ENCODE peak calls at places on chromosomes 4 and X, in four cellular contexts. One of them, this sample, is unnamed.

GRCh38 chrX:46587158-46587557 is 13.6 kb downstream of the CHST7 start:
- DNase-seq in upper lobe of right lung: no peak
- DNase-seq in fibroblast of pulmonary artery: peak
- DNase-seq in fibroblast of villous mesenchyme: peak
- DNase-seq in this sample: no peak

GRCh38 chrX:153924149-153924861 is 1.8 kb downstream of the ARHGAP4 start:
- DNase-seq in fibroblast of villous mesenchyme: peak
- DNase-seq in upper lobe of right lung: no peak
- DNase-seq in fibroblast of pulmonary artery: peak
- DNase-seq in this sample: no peak

GRCh38 chr4:4330794-4331193 is 40.7 kb downstream of the ZBTB49 start:
- DNase-seq in fibroblast of pulmonary artery: no peak
- DNase-seq in fibroblast of villous mesenchyme: no peak
- DNase-seq in upper lobe of right lung: peak
- DNase-seq in this sample: peak

GRCh38 chr4:2044542-2045517 is 14.3 kb upstream of the NAT8L start:
- DNase-seq in fibroblast of pulmonary artery: no peak
- DNase-seq in upper lobe of right lung: peak
- DNase-seq in fibroblast of villous mesenchyme: no peak
- DNase-seq in this sample: no peak

GRCh38 chr4:163166041-163166579 is 580 bp downstream of the NAF1 start:
- DNase-seq in upper lobe of right lung: peak
- DNase-seq in fibroblast of villous mesenchyme: peak
- DNase-seq in fibroblast of pulmonary artery: peak
- DNase-seq in this sample: peak

GRCh38 chr4:76733380-76733779 is 164.6 kb downstream of the SOWAHB start:
- DNase-seq in upper lobe of right lung: no peak
- DNase-seq in fibroblast of pulmonary artery: no peak
- DNase-seq in fibroblast of villous mesenchyme: no peak
- DNase-seq in this sample: no peak

GRCh38 chrX:82711432-82711831 is 796.7 kb upstream of the POU3F4 start:
- DNase-seq in upper lobe of right lung: no peak
- DNase-seq in fibroblast of pulmonary artery: no peak
- DNase-seq in fibroblast of villous mesenchyme: no peak
- DNase-seq in this sample: no peak

GRCh38 chr4:186104114-186104894 is at the start of gene FAM149A:
- DNase-seq in fibroblast of villous mesenchyme: no peak
- DNase-seq in upper lobe of right lung: peak
- DNase-seq in fibroblast of pulmonary artery: no peak
- DNase-seq in this sample: no peak

GRCh38 chr4:54566608-54567007 is 91.1 kb upstream of the KIT start:
- DNase-seq in fibroblast of villous mesenchyme: no peak
- DNase-seq in upper lobe of right lung: no peak
- DNase-seq in fibroblast of pulmonary artery: no peak
- DNase-seq in this sample: no peak

GRCh38 chrX:115958687-115959359 is 211.7 kb upstream of the AGTR2 start:
- DNase-seq in fibroblast of villous mesenchyme: no peak
- DNase-seq in fibroblast of pulmonary artery: no peak
- DNase-seq in upper lobe of right lung: no peak
- DNase-seq in this sample: no peak

GRCh38 chr4:76690091-76690905 is 207.6 kb downstream of the SOWAHB start:
- DNase-seq in fibroblast of pulmonary artery: no peak
- DNase-seq in upper lobe of right lung: no peak
- DNase-seq in fibroblast of villous mesenchyme: peak
- DNase-seq in this sample: no peak

GRCh38 chr4:62644372-62644771 is 1444.2 kb downstream of the ADGRL3 start:
- DNase-seq in upper lobe of right lung: no peak
- DNase-seq in fibroblast of villous mesenchyme: no peak
- DNase-seq in fibroblast of pulmonary artery: peak
- DNase-seq in this sample: no peak

GRCh38 chr4:56550642-56551041 is 45.1 kb downstream of the ARL9 start:
- DNase-seq in fibroblast of villous mesenchyme: no peak
- DNase-seq in fibroblast of pulmonary artery: no peak
- DNase-seq in upper lobe of right lung: no peak
- DNase-seq in this sample: no peak

GRCh38 chr4:184792334-184792733 is 33.4 kb downstream of the ACSL1 start:
- DNase-seq in fibroblast of villous mesenchyme: peak
- DNase-seq in upper lobe of right lung: no peak
- DNase-seq in fibroblast of pulmonary artery: no peak
- DNase-seq in this sample: no peak

GRCh38 chr4:119672938-119673337 is 44.3 kb upstream of the PDE5A start:
- DNase-seq in fibroblast of pulmonary artery: no peak
- DNase-seq in fibroblast of villous mesenchyme: no peak
- DNase-seq in upper lobe of right lung: no peak
- DNase-seq in this sample: no peak

GRCh38 chr4:87896020-87896621 is 63.4 kb downstream of the MEPE start:
- DNase-seq in upper lobe of right lung: no peak
- DNase-seq in fibroblast of pulmonary artery: peak
- DNase-seq in fibroblast of villous mesenchyme: peak
- DNase-seq in this sample: no peak

GRCh38 chr4:183185018-183185417 is 86.0 kb downstream of the WWC2 start:
- DNase-seq in fibroblast of pulmonary artery: no peak
- DNase-seq in upper lobe of right lung: no peak
- DNase-seq in fibroblast of villous mesenchyme: peak
- DNase-seq in this sample: no peak

GRCh38 chr4:55768291-55768690 is 51.3 kb upstream of the EXOC1L start:
- DNase-seq in upper lobe of right lung: no peak
- DNase-seq in fibroblast of pulmonary artery: peak
- DNase-seq in fibroblast of villous mesenchyme: peak
- DNase-seq in this sample: no peak

GRCh38 chr4:83381173-83381572 is 46.5 kb upstream of the HPSE start:
- DNase-seq in fibroblast of pulmonary artery: no peak
- DNase-seq in upper lobe of right lung: no peak
- DNase-seq in fibroblast of villous mesenchyme: no peak
- DNase-seq in this sample: no peak

GRCh38 chrX:155056877-155057792 is 13.8 kb downstream of the CMC4 start:
- DNase-seq in fibroblast of villous mesenchyme: peak
- DNase-seq in fibroblast of pulmonary artery: peak
- DNase-seq in upper lobe of right lung: peak
- DNase-seq in this sample: no peak

GRCh38 chrX:16712116-16712824 is at the start of gene CTPS2:
- DNase-seq in upper lobe of right lung: peak
- DNase-seq in fibroblast of villous mesenchyme: peak
- DNase-seq in fibroblast of pulmonary artery: peak
- DNase-seq in this sample: no peak

GRCh38 chrX:108511721-108512120 is 72.1 kb downstream of the COL4A5 start:
- DNase-seq in fibroblast of pulmonary artery: peak
- DNase-seq in upper lobe of right lung: no peak
- DNase-seq in fibroblast of villous mesenchyme: peak
- DNase-seq in this sample: no peak

GRCh38 chr4:5863461-5864113 is 29.3 kb downstream of the CRMP1 start:
- DNase-seq in upper lobe of right lung: no peak
- DNase-seq in fibroblast of villous mesenchyme: peak
- DNase-seq in fibroblast of pulmonary artery: peak
- DNase-seq in this sample: no peak

GRCh38 chr4:169151671-169152070 is 119.1 kb downstream of the SH3RF1 start:
- DNase-seq in upper lobe of right lung: no peak
- DNase-seq in fibroblast of villous mesenchyme: peak
- DNase-seq in fibroblast of pulmonary artery: peak
- DNase-seq in this sample: no peak

GRCh38 chr4:20838476-20838875 is 138.2 kb downstream of the PACRGL start:
- DNase-seq in fibroblast of villous mesenchyme: no peak
- DNase-seq in fibroblast of pulmonary artery: no peak
- DNase-seq in upper lobe of right lung: no peak
- DNase-seq in this sample: no peak

GRCh38 chrX:71953391-71953790 is 42.7 kb downstream of the NHSL2 start:
- DNase-seq in fibroblast of villous mesenchyme: no peak
- DNase-seq in upper lobe of right lung: no peak
- DNase-seq in fibroblast of pulmonary artery: no peak
- DNase-seq in this sample: no peak

GRCh38 chrX:133415276-133416105 is at the start of gene GPC4:
- DNase-seq in fibroblast of pulmonary artery: peak
- DNase-seq in upper lobe of right lung: peak
- DNase-seq in fibroblast of villous mesenchyme: no peak
- DNase-seq in this sample: peak

GRCh38 chrX:153845842-153846241 is 15.5 kb upstream of the PDZD4 start:
- DNase-seq in upper lobe of right lung: no peak
- DNase-seq in fibroblast of villous mesenchyme: peak
- DNase-seq in fibroblast of pulmonary artery: peak
- DNase-seq in this sample: no peak

GRCh38 chr4:151967074-151967473 is 206.3 kb upstream of the GATB start:
- DNase-seq in fibroblast of pulmonary artery: no peak
- DNase-seq in fibroblast of villous mesenchyme: no peak
- DNase-seq in upper lobe of right lung: no peak
- DNase-seq in this sample: no peak

GRCh38 chr4:37990731-37991130 is 30.5 kb downstream of the PTTG2 start:
- DNase-seq in fibroblast of villous mesenchyme: no peak
- DNase-seq in fibroblast of pulmonary artery: no peak
- DNase-seq in upper lobe of right lung: no peak
- DNase-seq in this sample: no peak

GRCh38 chr4:104491826-104492771 is 2.6 kb downstream of the CXXC4 start:
- DNase-seq in fibroblast of pulmonary artery: peak
- DNase-seq in fibroblast of villous mesenchyme: no peak
- DNase-seq in upper lobe of right lung: no peak
- DNase-seq in this sample: no peak

GRCh38 chr4:77676842-77677241 is 71.2 kb downstream of the CXCL13 start:
- DNase-seq in fibroblast of pulmonary artery: no peak
- DNase-seq in fibroblast of villous mesenchyme: no peak
- DNase-seq in upper lobe of right lung: no peak
- DNase-seq in this sample: no peak

GRCh38 chr4:104719539-104720230 is 225.0 kb upstream of the CXXC4 start:
- DNase-seq in fibroblast of villous mesenchyme: no peak
- DNase-seq in upper lobe of right lung: no peak
- DNase-seq in fibroblast of pulmonary artery: no peak
- DNase-seq in this sample: no peak

GRCh38 chr4:39526810-39527295 is 386 bp downstream of the UGDH start:
- DNase-seq in fibroblast of villous mesenchyme: no peak
- DNase-seq in fibroblast of pulmonary artery: no peak
- DNase-seq in upper lobe of right lung: no peak
- DNase-seq in this sample: no peak

DNA sequence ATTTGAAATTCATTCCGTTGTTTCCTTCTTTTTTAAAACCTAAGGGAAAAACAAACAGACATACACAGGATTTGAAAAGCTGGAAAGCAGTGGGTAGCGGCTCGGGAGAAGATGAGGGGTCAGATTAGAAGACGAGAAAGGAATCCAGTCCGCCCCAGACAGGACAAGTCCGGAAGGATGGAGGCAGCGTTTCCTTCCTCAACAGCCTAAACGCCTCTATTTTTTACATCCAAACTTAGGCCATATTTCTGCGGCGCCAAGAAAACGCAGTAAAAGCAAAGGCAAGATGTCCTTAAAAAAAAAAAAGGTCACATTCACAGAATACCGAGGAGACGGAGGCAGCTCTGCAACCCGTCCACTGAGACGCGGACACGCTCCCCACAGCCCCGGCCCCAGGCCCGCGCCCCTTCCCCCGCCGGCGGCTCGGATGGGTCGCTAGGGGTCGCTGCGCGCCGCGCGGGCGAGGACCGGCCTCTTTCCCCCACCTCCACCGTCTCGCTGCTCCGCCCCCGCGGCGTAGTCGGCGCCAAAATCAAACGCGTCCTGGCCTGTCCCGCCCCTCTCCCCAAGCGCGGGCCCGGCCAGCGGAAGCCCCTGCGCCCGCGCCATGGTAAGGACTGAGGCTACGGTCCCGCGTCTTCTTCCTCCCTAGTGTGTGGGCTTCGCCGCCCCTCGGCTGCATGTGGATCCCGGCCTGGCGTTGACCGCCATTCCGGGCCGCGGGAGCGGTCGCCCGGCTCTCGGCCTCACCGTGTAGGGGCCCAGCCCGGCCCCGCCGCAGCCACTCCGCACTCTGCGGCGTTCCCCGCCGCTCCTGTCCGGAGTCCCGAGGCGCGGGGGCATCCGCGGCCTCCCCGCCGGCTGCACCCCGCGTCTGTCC is at the start of gene MND1:
- DNase-seq in fibroblast of pulmonary artery: peak
- DNase-seq in fibroblast of villous mesenchyme: peak
- DNase-seq in upper lobe of right lung: peak
- DNase-seq in this sample: peak
- TF ChIP-seq CTCF in fibroblast of pulmonary artery: peak
- TF ChIP-seq CTCF in fibroblast of villous mesenchyme: peak
- TF ChIP-seq CTCF in upper lobe of right lung: peak
- TF ChIP-seq CTCF in this sample: peak

GRCh38 chr4:16222957-16223527 is 3.2 kb downstream of the TAPT1 start:
- DNase-seq in upper lobe of right lung: no peak
- DNase-seq in fibroblast of pulmonary artery: no peak
- DNase-seq in fibroblast of villous mesenchyme: no peak
- DNase-seq in this sample: no peak
- TF ChIP-seq CTCF in upper lobe of right lung: no peak
- TF ChIP-seq CTCF in fibroblast of pulmonary artery: no peak
- TF ChIP-seq CTCF in fibroblast of villous mesenchyme: no peak
- TF ChIP-seq CTCF in this sample: no peak

DNA sequence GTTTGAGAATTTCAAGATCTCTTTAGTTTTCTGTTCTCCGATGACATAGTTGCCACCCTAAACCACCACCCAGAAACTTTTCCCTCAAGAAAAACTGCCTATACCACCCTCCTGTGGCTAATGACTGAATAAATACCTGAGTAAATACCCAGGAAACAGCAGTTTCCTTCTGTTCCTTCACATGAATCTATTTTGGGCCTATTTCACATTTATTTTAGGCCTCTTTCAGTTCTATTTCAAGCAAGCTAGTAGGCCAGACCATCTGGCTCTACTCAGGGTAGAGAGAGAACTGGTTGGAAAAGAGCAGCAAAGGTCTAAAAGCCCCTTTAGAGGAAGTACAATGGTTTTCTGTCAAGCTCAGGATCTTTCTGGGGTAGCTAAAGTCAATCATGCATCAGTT is 23.4 kb downstream of the ARHGEF9 start:
- DNase-seq in fibroblast of pulmonary artery: peak
- DNase-seq in fibroblast of villous mesenchyme: no peak
- DNase-seq in upper lobe of right lung: no peak
- DNase-seq in this sample: no peak
- TF ChIP-seq CTCF in fibroblast of pulmonary artery: peak
- TF ChIP-seq CTCF in fibroblast of villous mesenchyme: no peak
- TF ChIP-seq CTCF in upper lobe of right lung: peak
- TF ChIP-seq CTCF in this sample: peak

GRCh38 chrX:38256019-38256418 is 35.3 kb upstream of the SRPX start:
- DNase-seq in fibroblast of pulmonary artery: no peak
- DNase-seq in upper lobe of right lung: no peak
- DNase-seq in fibroblast of villous mesenchyme: no peak
- DNase-seq in this sample: peak

GRCh38 chrX:38262715-38263620 is 42.3 kb upstream of the SRPX start:
- DNase-seq in fibroblast of pulmonary artery: peak
- DNase-seq in upper lobe of right lung: no peak
- DNase-seq in fibroblast of villous mesenchyme: peak
- DNase-seq in this sample: no peak

DNA sequence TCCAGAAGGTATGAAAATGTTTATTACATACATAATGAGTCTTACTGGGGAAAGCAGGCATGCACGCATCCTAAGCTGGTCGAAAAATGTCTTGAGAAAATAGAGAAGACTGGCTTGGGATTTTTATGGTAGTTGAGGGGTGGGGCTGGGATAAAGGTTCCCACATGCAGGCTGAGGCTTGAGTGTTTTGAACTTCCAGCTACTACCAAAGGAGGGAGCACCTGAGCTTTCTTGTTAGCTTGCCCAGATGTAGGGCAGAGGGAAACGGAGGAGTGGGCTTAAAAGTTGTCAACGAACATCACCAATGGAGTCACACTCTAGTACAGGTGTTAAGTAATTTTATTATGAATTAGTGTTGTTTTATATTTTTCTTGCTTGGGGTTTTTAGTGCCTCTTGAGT is 39.6 kb upstream of the SRPX start:
- DNase-seq in fibroblast of pulmonary artery: peak
- DNase-seq in upper lobe of right lung: no peak
- DNase-seq in fibroblast of villous mesenchyme: peak
- DNase-seq in this sample: no peak
- TF ChIP-seq CTCF in fibroblast of pulmonary artery: peak
- TF ChIP-seq CTCF in upper lobe of right lung: peak
- TF ChIP-seq CTCF in fibroblast of villous mesenchyme: peak
- TF ChIP-seq CTCF in this sample: peak